ENCODE peak calls at places on chromosome X, in ten cellular contexts. E, R, Y, W, M, H, K, Q, B and I are unnamed samples. For H3K9me3 and H3K27me3, the result is how much of the 10 kb centered on the place peaks cover.

GRCh38 chrX:136227948-136228584 is 23.1 kb downstream of the MAP7D3 start:
- DNase-seq in E (no peak), R (no peak), Y (no peak), W (no peak), M (no peak), H (no peak), K (no peak), Q (no peak), B (no peak), I (no peak)

GRCh38 chrX:118627084-118627758 is 100.2 kb upstream of the IL13RA1 start:
- DNase-seq in E (no peak), R (no peak), Y (no peak), W (no peak), M (no peak), H (no peak), K (no peak), Q (no peak), B (no peak), I (no peak)

GRCh38 chrX:150018931-150019331 is 80.6 kb upstream of the EOLA2 start:
- DNase-seq in E (no peak), R (no peak), Y (no peak), W (no peak), M (no peak), H (no peak), K (no peak), Q (no peak), B (no peak), I (no peak)

GRCh38 chrX:40953369-40953768 is 131.9 kb upstream of the USP9X start:
- DNase-seq in E (no peak), R (no peak), Y (no peak), W (no peak), M (no peak), H (no peak), K (no peak), Q (no peak), B (peak), I (no peak)

GRCh38 chrX:11437642-11438379 is 144.6 kb downstream of the AMELX start:
- DNase-seq in E (no peak), R (no peak), Y (peak), W (no peak), M (peak), H (no peak), K (no peak), Q (no peak), B (no peak), I (no peak)

GRCh38 chrX:134948333-134949241 is 42.2 kb upstream of the SMIM10 start:
- DNase-seq in E (no peak), R (no peak), Y (no peak), W (no peak), M (no peak), H (no peak), K (peak), Q (peak), B (no peak), I (no peak)

GRCh38 chrX:149871940-149872339 is 9.0 kb upstream of the MAGEA8 start:
- DNase-seq in E (peak), R (peak), Y (peak), W (no peak), M (peak), H (no peak), K (peak), Q (peak), B (peak), I (no peak)

GRCh38 chrX:8784162-8784561 is 17.0 kb downstream of the FAM9A start:
- DNase-seq in E (no peak), R (no peak), Y (no peak), W (no peak), M (no peak), H (no peak), K (no peak), Q (no peak), B (no peak), I (no peak)

GRCh38 chrX:104254442-104255115 is at the start of gene ESX1:
- DNase-seq in E (no peak), R (no peak), Y (no peak), W (no peak), M (no peak), H (no peak), K (no peak), Q (no peak), B (no peak), I (no peak)

GRCh38 chrX:133179500-133179899 is 38.7 kb downstream of the TFDP3 start:
- DNase-seq in E (no peak), R (no peak), Y (no peak), W (no peak), M (no peak), H (no peak), K (no peak), Q (no peak), B (no peak), I (no peak)

GRCh38 chrX:128020701-128021100 is 31.5 kb downstream of the ACTRT1 start:
- DNase-seq in E (no peak), R (no peak), Y (no peak), W (no peak), M (no peak), H (no peak), K (no peak), Q (peak), B (no peak), I (no peak)

GRCh38 chrX:34884693-34885277 is 57.8 kb upstream of the FAM47B start:
- DNase-seq in E (no peak), R (no peak), Y (no peak), W (no peak), M (no peak), H (no peak), K (no peak), Q (peak), B (no peak), I (no peak)

GRCh38 chrX:16665089-16665488 is 15.1 kb downstream of the S100G start:
- DNase-seq in E (no peak), R (no peak), Y (no peak), W (no peak), M (no peak), H (no peak), K (no peak), Q (no peak), B (no peak), I (no peak)

GRCh38 chrX:30657542-30658238 is 4.5 kb downstream of the GK start:
- DNase-seq in E (no peak), R (no peak), Y (no peak), W (no peak), M (no peak), H (no peak), K (no peak), Q (no peak), B (no peak), I (no peak)

GRCh38 chrX:19670854-19671620 is 155.7 kb upstream of the MAP3K15 start:
- DNase-seq in E (no peak), R (no peak), Y (peak), W (no peak), M (no peak), H (peak), K (peak), Q (no peak), B (no peak), I (no peak)
- TF ChIP-seq POLR2AphosphoS5 in E (no peak), R (peak), Y (peak), W (no peak), M (no peak), H (no peak), K (peak), Q (no peak), B (no peak), I (no peak)

GRCh38 chrX:103063918-103064434 is at the start of gene BEX1:
- DNase-seq in E (peak), R (peak), Y (peak), W (peak), M (no peak), H (peak), K (no peak), Q (no peak), B (no peak), I (no peak)
- H3K9me3 ChIP-seq in E (under half), R (under half), Y (under half), W (under half), M (under half), H (under half), K (under half), Q (under half), B (under half), I (under half)

GRCh38 chrX:110420771-110421498 is 62.3 kb downstream of the RTL9 start:
- DNase-seq in E (no peak), R (no peak), Y (no peak), W (no peak), M (peak), H (no peak), K (no peak), Q (no peak), B (no peak), I (no peak)
- H3K27me3 ChIP-seq in E (under half), R (under half), Y (under half), W (under half), M (under half), H (under half), K (under half), Q (under half), B (under half), I (under half)

GRCh38 chrX:147699061-147699460 is 212.7 kb upstream of the FMR1 start:
- DNase-seq in E (no peak), R (no peak), Y (no peak), W (peak), M (no peak), H (no peak), K (no peak), Q (no peak), B (no peak), I (no peak)
- TF ChIP-seq POLR2AphosphoS5 in E (no peak), R (no peak), Y (no peak), W (peak), M (no peak), H (no peak), K (no peak), Q (no peak), B (no peak), I (no peak)

DNA sequence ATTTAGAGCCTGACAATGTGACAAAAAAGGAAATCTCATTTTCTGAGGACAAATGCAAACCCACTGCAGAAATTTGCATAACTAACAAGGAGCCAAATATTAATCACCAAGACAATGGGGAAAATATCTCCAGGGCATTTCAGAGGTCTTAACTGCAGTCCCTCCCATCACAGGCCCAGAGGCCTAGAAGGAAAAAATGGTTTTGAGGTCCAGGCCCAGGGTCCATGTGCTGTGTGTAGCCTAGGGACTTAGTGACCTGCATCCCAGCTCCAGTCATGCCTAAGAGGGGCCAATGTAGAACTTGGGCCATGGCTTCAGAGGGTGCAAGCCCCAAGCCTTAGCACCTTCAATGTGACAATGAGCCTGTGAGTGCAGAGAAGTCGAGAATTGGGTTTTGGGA is 44.2 kb downstream of the P2RY10 start:
- DNase-seq in E (no peak), R (no peak), Y (no peak), W (no peak), M (no peak), H (no peak), K (no peak), Q (no peak), B (no peak), I (no peak)
- H3K9me3 ChIP-seq in E (under half), R (under half), Y (under half), W (under half), M (under half), H (under half), K (under half), Q (under half), B (under half), I (under half)

DNA sequence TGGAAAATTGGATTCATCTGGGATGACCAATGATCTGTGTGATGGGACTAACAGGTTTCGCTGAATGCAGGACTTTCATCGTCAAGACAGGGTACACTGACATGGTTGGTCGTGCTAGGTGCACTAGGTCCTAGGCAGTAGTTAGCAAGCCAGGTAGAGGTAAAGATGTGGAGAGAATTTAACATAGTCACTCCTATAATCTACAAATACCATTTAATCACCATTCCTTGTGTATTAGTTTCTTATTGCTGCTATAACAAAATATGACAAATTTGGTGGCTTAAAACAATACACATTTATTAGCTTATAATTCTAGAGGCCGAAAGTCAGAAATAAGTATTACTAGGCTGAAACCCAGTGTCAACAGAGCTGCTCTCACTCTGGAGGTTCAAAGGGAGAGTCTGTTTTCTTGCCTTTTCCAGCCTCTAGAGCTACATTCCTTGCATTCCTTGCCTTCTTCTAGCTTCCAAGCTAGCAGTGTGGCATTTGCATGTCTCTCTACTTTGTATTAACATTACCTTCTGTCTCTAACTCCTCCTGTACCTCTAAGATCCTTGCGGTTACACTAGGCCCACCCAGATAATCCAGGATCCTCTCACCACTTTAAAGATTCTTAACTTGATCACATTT is 98.7 kb upstream of the GRIA3 start:
- DNase-seq in E (no peak), R (no peak), Y (no peak), W (peak), M (no peak), H (no peak), K (no peak), Q (no peak), B (no peak), I (no peak)
- H3K27me3 ChIP-seq in E (under half), R (under half), Y (under half), W (under half), M (under half), H (under half), K (under half), Q (under half), B (under half), I (under half)

DNA sequence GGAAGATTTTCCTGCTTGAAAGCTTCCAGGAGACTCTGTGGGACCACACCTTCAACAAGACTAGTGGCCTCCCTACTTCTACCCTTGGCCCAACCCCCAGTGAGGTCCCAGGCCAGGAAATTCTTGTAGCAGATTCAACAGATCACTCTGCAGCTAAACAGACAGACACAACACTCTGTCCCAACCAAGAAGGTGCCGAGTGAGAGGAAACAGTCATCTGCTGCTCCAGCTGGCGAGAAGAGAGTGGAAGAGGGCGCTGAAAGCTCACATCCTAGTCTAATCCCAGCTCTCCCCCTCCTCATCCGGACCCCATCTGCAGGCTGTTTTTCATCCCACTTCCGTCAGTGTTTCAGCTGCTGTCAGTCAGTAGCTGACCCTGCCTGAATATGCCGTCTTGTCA is 63.3 kb downstream of the CHRDL1 start:
- DNase-seq in E (no peak), R (no peak), Y (no peak), W (no peak), M (no peak), H (no peak), K (no peak), Q (no peak), B (no peak), I (no peak)
- TF ChIP-seq POLR2AphosphoS5 in E (no peak), R (no peak), Y (no peak), W (no peak), M (no peak), H (no peak), K (no peak), Q (no peak), B (no peak), I (no peak)

DNA sequence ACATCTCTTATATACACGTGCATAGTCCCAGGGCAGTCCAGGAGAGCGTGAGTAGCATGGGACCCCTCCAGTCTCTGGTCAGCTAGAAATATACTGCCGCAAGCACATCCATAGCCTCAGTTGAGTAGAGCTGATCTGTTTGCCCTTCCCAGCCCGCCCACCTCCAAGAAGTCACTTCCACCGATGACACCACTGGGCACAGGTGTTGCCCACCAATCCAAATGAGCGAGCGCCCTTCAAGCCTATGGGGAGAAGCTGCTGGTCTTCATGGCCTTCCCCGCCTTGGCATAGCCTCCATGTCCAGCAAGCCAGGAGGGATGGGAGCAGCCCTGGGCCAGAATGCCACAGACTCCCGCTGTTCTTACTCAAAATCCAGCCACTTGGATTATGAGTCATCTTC is 10.2 kb downstream of the DUSP9 start:
- DNase-seq in E (no peak), R (no peak), Y (no peak), W (no peak), M (no peak), H (peak), K (no peak), Q (no peak), B (no peak), I (no peak)
- H3K9me3 ChIP-seq in E (under half), R (under half), Y (under half), W (under half), M (under half), H (under half), K (under half), Q (under half), B (under half), I (under half)

GRCh38 chrX:49166914-49167739 is 4.6 kb downstream of the MAGIX start:
- DNase-seq in E (no peak), R (peak), Y (peak), W (no peak), M (peak), H (peak), K (no peak), Q (no peak), B (peak), I (peak)
- H3K27me3 ChIP-seq in E (under half), R (under half), Y (under half), W (under half), M (under half), H (under half), K (under half), Q (under half), B (under half), I (under half)

GRCh38 chrX:43615677-43616076 is 40.4 kb upstream of the MAOA start:
- DNase-seq in E (no peak), R (no peak), Y (no peak), W (no peak), M (no peak), H (no peak), K (no peak), Q (no peak), B (no peak), I (no peak)
- TF ChIP-seq POLR2AphosphoS5 in E (no peak), R (no peak), Y (no peak), W (no peak), M (no peak), H (no peak), K (no peak), Q (no peak), B (no peak), I (no peak)